ENCODE peak calls at places on chromosomes 4 and X, in six cellular contexts. One of them, this sample, is unnamed.
A peak's percentile ranks its signal among the peaks of the same experiment; 100 is the strongest.

GRCh38 chr4:40681600-40682297 is 52.1 kb upstream of the RBM47 start:
- DNase-seq in ovary: no peak
- DNase-seq in psoas muscle: no peak
- DNase-seq in CD8-positive, alpha-beta T cell: no peak
- DNase-seq in esophagus muscularis mucosa: no peak
- DNase-seq in AG04450: no peak
- DNase-seq in this sample: no peak

GRCh38 chrX:12770440-12770839 is 20.8 kb upstream of the PRPS2 start:
- DNase-seq in ovary: no peak
- DNase-seq in psoas muscle: no peak
- DNase-seq in CD8-positive, alpha-beta T cell: no peak
- DNase-seq in esophagus muscularis mucosa: no peak
- DNase-seq in AG04450: no peak
- DNase-seq in this sample: peak; percentile 43

GRCh38 chr4:6730603-6731300 is 14.8 kb downstream of the BLOC1S4 start:
- DNase-seq in ovary: no peak
- DNase-seq in psoas muscle: no peak
- DNase-seq in CD8-positive, alpha-beta T cell: no peak
- DNase-seq in esophagus muscularis mucosa: no peak
- DNase-seq in AG04450: no peak
- DNase-seq in this sample: no peak

GRCh38 chr4:73690051-73690744 is 50.2 kb upstream of the CXCL8 start:
- DNase-seq in ovary: no peak
- DNase-seq in psoas muscle: no peak
- DNase-seq in CD8-positive, alpha-beta T cell: no peak
- DNase-seq in esophagus muscularis mucosa: no peak
- DNase-seq in AG04450: no peak
- DNase-seq in this sample: peak; percentile 75

GRCh38 chr4:9867746-9868425 is 86.5 kb downstream of the DRD5 start:
- DNase-seq in ovary: no peak
- DNase-seq in psoas muscle: no peak
- DNase-seq in CD8-positive, alpha-beta T cell: no peak
- DNase-seq in esophagus muscularis mucosa: no peak
- DNase-seq in AG04450: no peak
- DNase-seq in this sample: no peak

GRCh38 chr4:64251779-64252178 is 157.5 kb downstream of the TECRL start:
- DNase-seq in ovary: no peak
- DNase-seq in psoas muscle: no peak
- DNase-seq in CD8-positive, alpha-beta T cell: no peak
- DNase-seq in esophagus muscularis mucosa: no peak
- DNase-seq in AG04450: no peak
- DNase-seq in this sample: no peak

GRCh38 chr4:39976945-39977488 is 694 bp downstream of the PDS5A start:
- DNase-seq in ovary: peak; percentile 73
- DNase-seq in psoas muscle: no peak
- DNase-seq in CD8-positive, alpha-beta T cell: peak; percentile 38
- DNase-seq in esophagus muscularis mucosa: no peak
- DNase-seq in AG04450: no peak
- DNase-seq in this sample: peak; percentile 15

GRCh38 chrX:37349131-37350033 is at the start of gene PRRG1:
- DNase-seq in ovary: peak; percentile 77
- DNase-seq in psoas muscle: peak; percentile 74
- DNase-seq in CD8-positive, alpha-beta T cell: no peak
- DNase-seq in esophagus muscularis mucosa: peak; percentile 91
- DNase-seq in AG04450: peak; percentile 65
- DNase-seq in this sample: peak; percentile 83

GRCh38 chrX:11460347-11460746 is 167.1 kb downstream of the AMELX start:
- DNase-seq in ovary: no peak
- DNase-seq in psoas muscle: no peak
- DNase-seq in CD8-positive, alpha-beta T cell: no peak
- DNase-seq in esophagus muscularis mucosa: no peak
- DNase-seq in AG04450: no peak
- DNase-seq in this sample: no peak

GRCh38 chrX:98523026-98523425 is 1639.3 kb downstream of the RPA4 start:
- DNase-seq in ovary: no peak
- DNase-seq in psoas muscle: no peak
- DNase-seq in CD8-positive, alpha-beta T cell: no peak
- DNase-seq in esophagus muscularis mucosa: no peak
- DNase-seq in AG04450: no peak
- DNase-seq in this sample: no peak

GRCh38 chr4:24476209-24476781 is 108.1 kb downstream of the DHX15 start:
- DNase-seq in ovary: no peak
- DNase-seq in psoas muscle: no peak
- DNase-seq in CD8-positive, alpha-beta T cell: no peak
- DNase-seq in esophagus muscularis mucosa: no peak
- DNase-seq in AG04450: no peak
- DNase-seq in this sample: peak; percentile 43

GRCh38 chr4:153365003-153365402 is 20.5 kb downstream of the MND1 start:
- DNase-seq in ovary: no peak
- DNase-seq in psoas muscle: no peak
- DNase-seq in CD8-positive, alpha-beta T cell: no peak
- DNase-seq in esophagus muscularis mucosa: no peak
- DNase-seq in AG04450: no peak
- DNase-seq in this sample: no peak

GRCh38 chr4:2301806-2302205 is 39.9 kb upstream of the MXD4 start:
- DNase-seq in ovary: no peak
- DNase-seq in psoas muscle: no peak
- DNase-seq in CD8-positive, alpha-beta T cell: no peak
- DNase-seq in esophagus muscularis mucosa: no peak
- DNase-seq in AG04450: no peak
- DNase-seq in this sample: no peak

GRCh38 chr4:165210566-165210965 is 3.2 kb downstream of the KLHL2 start:
- DNase-seq in ovary: no peak
- DNase-seq in psoas muscle: no peak
- DNase-seq in CD8-positive, alpha-beta T cell: no peak
- DNase-seq in esophagus muscularis mucosa: no peak
- DNase-seq in AG04450: no peak
- DNase-seq in this sample: no peak

GRCh38 chr4:138645289-138645688 is 370.3 kb upstream of the NOCT start:
- DNase-seq in ovary: no peak
- DNase-seq in psoas muscle: no peak
- DNase-seq in CD8-positive, alpha-beta T cell: no peak
- DNase-seq in esophagus muscularis mucosa: peak; percentile 50
- DNase-seq in AG04450: no peak
- DNase-seq in this sample: peak; percentile 49

GRCh38 chr4:78184584-78184983 is 127.5 kb downstream of the FRAS1 start:
- DNase-seq in ovary: no peak
- DNase-seq in psoas muscle: no peak
- DNase-seq in CD8-positive, alpha-beta T cell: no peak
- DNase-seq in esophagus muscularis mucosa: no peak
- DNase-seq in AG04450: no peak
- DNase-seq in this sample: peak; percentile 16

GRCh38 chr4:79959652-79960051 is 113.4 kb downstream of the ANTXR2 start:
- DNase-seq in ovary: no peak
- DNase-seq in psoas muscle: no peak
- DNase-seq in CD8-positive, alpha-beta T cell: no peak
- DNase-seq in esophagus muscularis mucosa: no peak
- DNase-seq in AG04450: no peak
- DNase-seq in this sample: no peak

GRCh38 chr4:120874792-120875774 is 47.4 kb downstream of the PRDM5 start:
- DNase-seq in ovary: no peak
- DNase-seq in psoas muscle: no peak
- DNase-seq in CD8-positive, alpha-beta T cell: no peak
- DNase-seq in esophagus muscularis mucosa: no peak
- DNase-seq in AG04450: no peak
- DNase-seq in this sample: no peak

GRCh38 chr4:125664091-125664767 is 349.5 kb downstream of the FAT4 start:
- DNase-seq in ovary: no peak
- DNase-seq in psoas muscle: no peak
- DNase-seq in CD8-positive, alpha-beta T cell: no peak
- DNase-seq in esophagus muscularis mucosa: no peak
- DNase-seq in AG04450: no peak
- DNase-seq in this sample: peak; percentile 4

GRCh38 chrX:13092455-13092941 is 48.1 kb upstream of the FAM9C start:
- DNase-seq in ovary: no peak
- DNase-seq in psoas muscle: peak; percentile 16
- DNase-seq in CD8-positive, alpha-beta T cell: peak; percentile 57
- DNase-seq in esophagus muscularis mucosa: no peak
- DNase-seq in AG04450: no peak
- DNase-seq in this sample: no peak

GRCh38 chrX:110732274-110732673 is 63.3 kb downstream of the CHRDL1 start:
- DNase-seq in ovary: no peak
- DNase-seq in psoas muscle: no peak
- DNase-seq in CD8-positive, alpha-beta T cell: no peak
- DNase-seq in esophagus muscularis mucosa: no peak
- DNase-seq in AG04450: no peak
- DNase-seq in this sample: no peak
- H3K4me3 ChIP-seq in ovary: no peak overlapping the region
- H3K4me3 ChIP-seq in psoas muscle: no peak overlapping the region
- H3K4me3 ChIP-seq in CD8-positive, alpha-beta T cell: no peak overlapping the region
- H3K4me3 ChIP-seq in esophagus muscularis mucosa: no peak overlapping the region
- H3K4me3 ChIP-seq in AG04450: no peak overlapping the region
- H3K4me3 ChIP-seq in this sample: no peak overlapping the region

DNA sequence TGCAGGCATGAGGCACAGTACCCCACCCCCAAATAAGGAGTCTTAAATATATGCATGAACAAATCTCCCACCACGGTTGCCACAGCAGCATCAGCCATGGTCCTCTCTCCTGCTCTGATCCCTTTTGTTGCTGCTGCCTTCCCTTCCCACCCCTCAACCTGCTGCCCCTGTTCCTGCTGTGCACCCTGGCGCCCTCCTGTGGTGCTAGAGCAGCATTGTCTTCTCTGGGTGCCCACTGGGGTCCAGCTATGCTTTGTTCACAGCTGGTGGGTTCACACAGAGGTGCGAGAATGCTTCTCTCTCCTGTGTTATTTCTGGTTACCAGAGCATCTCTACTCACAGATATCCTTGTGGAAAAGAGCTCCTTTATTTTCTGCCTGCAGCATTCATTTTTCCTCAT is 116.2 kb downstream of the GATB start:
- DNase-seq in ovary: no peak
- DNase-seq in psoas muscle: no peak
- DNase-seq in CD8-positive, alpha-beta T cell: no peak
- DNase-seq in esophagus muscularis mucosa: no peak
- DNase-seq in AG04450: no peak
- DNase-seq in this sample: peak; percentile 18
- TF ChIP-seq CTCF in ovary: no peak
- TF ChIP-seq CTCF in psoas muscle: peak; percentile 17
- TF ChIP-seq CTCF in CD8-positive, alpha-beta T cell: no peak
- TF ChIP-seq CTCF in esophagus muscularis mucosa: no peak
- TF ChIP-seq CTCF in AG04450: peak; percentile 37
- TF ChIP-seq CTCF in this sample: peak; percentile 49

GRCh38 chrX:129524250-129524850 is 1.1 kb upstream of the SMARCA1 start:
- DNase-seq in ovary: no peak
- DNase-seq in psoas muscle: no peak
- DNase-seq in CD8-positive, alpha-beta T cell: no peak
- DNase-seq in esophagus muscularis mucosa: no peak
- DNase-seq in AG04450: no peak
- DNase-seq in this sample: no peak
- H3K4me3 ChIP-seq in ovary: no peak overlapping the region
- H3K4me3 ChIP-seq in psoas muscle: no peak overlapping the region
- H3K4me3 ChIP-seq in CD8-positive, alpha-beta T cell: no peak overlapping the region
- H3K4me3 ChIP-seq in esophagus muscularis mucosa: no peak overlapping the region
- H3K4me3 ChIP-seq in AG04450: no peak overlapping the region
- H3K4me3 ChIP-seq in this sample: no peak overlapping the region

DNA sequence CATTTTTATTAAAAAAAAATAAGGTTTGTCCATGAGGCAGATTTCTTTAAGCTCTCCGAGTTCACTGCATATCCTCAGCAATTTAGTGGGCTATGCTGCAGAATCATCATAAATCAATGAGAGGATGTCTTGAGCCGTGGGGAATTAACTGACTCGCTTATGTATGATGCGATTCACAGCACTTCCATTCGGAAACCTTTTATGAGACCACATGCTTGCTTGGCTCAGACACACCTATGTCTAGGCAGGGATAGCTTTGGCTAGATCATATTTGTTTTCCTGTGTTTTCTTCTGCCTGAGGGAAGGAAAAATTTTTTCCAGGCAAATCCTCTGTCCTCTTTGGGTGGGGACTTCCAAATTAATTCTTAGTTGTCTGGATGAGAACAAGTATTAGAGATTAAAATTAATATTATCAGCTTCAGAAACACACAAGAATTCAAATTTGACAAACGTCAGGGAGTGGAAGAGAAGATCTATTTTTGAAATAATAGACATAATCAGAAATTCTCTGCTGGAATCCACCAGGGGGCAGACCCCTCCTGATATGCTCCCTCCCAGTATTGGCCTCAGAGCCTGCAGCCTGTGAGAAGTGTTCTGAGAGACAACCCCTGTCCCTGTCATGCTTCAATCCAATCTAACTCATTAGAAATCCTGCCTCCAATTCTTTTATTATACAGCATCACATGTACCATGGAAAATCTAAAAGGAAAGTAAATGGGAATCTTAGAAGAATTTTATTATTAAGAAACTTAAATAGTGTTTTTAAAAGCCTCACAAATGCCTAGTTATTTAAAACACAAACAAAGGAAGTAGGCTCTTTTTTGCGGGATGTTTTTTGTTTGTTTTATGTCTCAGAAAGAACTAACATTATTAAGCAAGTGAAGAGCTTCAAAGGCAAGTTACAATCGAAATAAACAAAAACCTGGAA is 345.1 kb upstream of the TACR3 start:
- DNase-seq in ovary: peak; percentile 10
- DNase-seq in psoas muscle: no peak
- DNase-seq in CD8-positive, alpha-beta T cell: no peak
- DNase-seq in esophagus muscularis mucosa: no peak
- DNase-seq in AG04450: no peak
- DNase-seq in this sample: peak; percentile 61
- TF ChIP-seq CTCF in ovary: no peak
- TF ChIP-seq CTCF in psoas muscle: peak; percentile 37
- TF ChIP-seq CTCF in CD8-positive, alpha-beta T cell: no peak
- TF ChIP-seq CTCF in esophagus muscularis mucosa: peak; percentile 63
- TF ChIP-seq CTCF in AG04450: no peak
- TF ChIP-seq CTCF in this sample: peak; percentile 60